ENCODE peak calls at places on chromosome 16, in five cellular contexts. L, R, D, T and Z are unnamed samples.

GRCh38 chr16:2715519-2715918 is 4.5 kb downstream of the PRSS27 start:
- DNase-seq in L (peak; percentile 84), R (peak; percentile 52), D (peak; percentile 76), T (peak; percentile 79), Z (peak; percentile 17)

GRCh38 chr16:28990375-28991040 is 5.7 kb downstream of the LAT start:
- DNase-seq in L (peak; percentile 59), R (no peak), D (no peak), T (no peak), Z (no peak)

GRCh38 chr16:8869212-8869987 is 594 bp upstream of the CARHSP1 start:
- DNase-seq in L (no peak), R (no peak), D (no peak), T (no peak), Z (no peak)

GRCh38 chr16:56848955-56849689 is 15.9 kb upstream of the SLC12A3 start:
- DNase-seq in L (no peak), R (peak; percentile 72), D (no peak), T (no peak), Z (peak; percentile 81)

GRCh38 chr16:11233727-11234376 is 22.2 kb downstream of the SOCS1 start:
- DNase-seq in L (peak; percentile 56), R (no peak), D (peak; percentile 17), T (no peak), Z (no peak)

GRCh38 chr16:51383909-51384308 is 232.8 kb upstream of the SALL1 start:
- DNase-seq in L (no peak), R (no peak), D (no peak), T (no peak), Z (no peak)

GRCh38 chr16:1297413-1297773 is 12.0 kb upstream of the UBE2I start:
- DNase-seq in L (no peak), R (peak; percentile 59), D (no peak), T (no peak), Z (no peak)

GRCh38 chr16:57823836-57824235 is 21.5 kb upstream of the KIFC3 start:
- DNase-seq in L (no peak), R (no peak), D (no peak), T (no peak), Z (no peak)

GRCh38 chr16:86809458-86809955 is 231.2 kb downstream of the FOXL1 start:
- DNase-seq in L (no peak), R (peak; percentile 91), D (no peak), T (no peak), Z (peak; percentile 93)

GRCh38 chr16:58582133-58582532 is 47.5 kb downstream of the CNOT1 start:
- DNase-seq in L (no peak), R (no peak), D (no peak), T (no peak), Z (no peak)

GRCh38 chr16:87308826-87309225 is 8.4 kb downstream of the C16orf95 start:
- DNase-seq in L (no peak), R (no peak), D (no peak), T (no peak), Z (no peak)

GRCh38 chr16:82945420-82946096 is 318.8 kb downstream of the CDH13 start:
- DNase-seq in L (peak; percentile 15), R (no peak), D (peak; percentile 21), T (no peak), Z (no peak)